ENCODE peak calls at places on chromosomes 11 and 22, in seven cellular contexts. U is iPS-NIHi11; I is left ventricle myocardium inferior; M is AG09319; R is activated CD8-positive, alpha-beta memory T cell treated with anti-CD3 and anti-CD28 coated beads, Interleukin-2, amount 10 ng/mL, durations not matched to agents 7 days and 5 days; K is HuH-7.5; Q is activated gamma-delta T cell. F is an unnamed sample.

GRCh38 chr11:19432370-19433163 is 191.8 kb upstream of the E2F8 start:
- DNase-seq in U (no peak), I (no peak), M (peak; percentile 76), R (no peak), K (no peak), Q (no peak), F (no peak)

GRCh38 chr22:32644252-32645100 is 157.0 kb upstream of the TIMP3 start:
- DNase-seq in U (no peak), I (peak; percentile 54), M (no peak), R (peak; percentile 56), K (peak; percentile 71), Q (no peak), F (no peak)

GRCh38 chr11:100009728-100010127 is 677.4 kb upstream of the ARHGAP42 start:
- DNase-seq in U (no peak), I (no peak), M (no peak), R (no peak), K (no peak), Q (no peak), F (no peak)

GRCh38 chr11:120068114-120068573 is 69.8 kb downstream of the TRIM29 start:
- DNase-seq in U (no peak), I (no peak), M (no peak), R (no peak), K (no peak), Q (no peak), F (no peak)

GRCh38 chr22:38038890-38039812 is 18.1 kb upstream of the PICK1 start:
- DNase-seq in U (no peak), I (no peak), M (no peak), R (no peak), K (no peak), Q (no peak), F (no peak)

GRCh38 chr11:45024846-45025623 is 74.4 kb upstream of the TP53I11 start:
- DNase-seq in U (no peak), I (no peak), M (no peak), R (no peak), K (no peak), Q (no peak), F (no peak)

GRCh38 chr22:24121938-24122337 is 59.3 kb upstream of the SUSD2 start:
- DNase-seq in U (no peak), I (no peak), M (no peak), R (no peak), K (no peak), Q (no peak), F (no peak)

GRCh38 chr22:49856343-49856742 is 2.7 kb downstream of the ZBED4 start:
- DNase-seq in U (no peak), I (no peak), M (no peak), R (no peak), K (no peak), Q (no peak), F (no peak)

GRCh38 chr11:47967577-47968230 is 12.7 kb upstream of the PTPRJ start:
- DNase-seq in U (no peak), I (no peak), M (no peak), R (no peak), K (no peak), Q (no peak), F (no peak)

GRCh38 chr11:44000731-44001130 is 47.0 kb upstream of the ACCSL start:
- DNase-seq in U (no peak), I (no peak), M (no peak), R (peak; percentile 5), K (no peak), Q (no peak), F (no peak)

GRCh38 chr11:47378836-47379170 is 456 bp upstream of the SPI1 start:
- DNase-seq in U (no peak), I (no peak), M (no peak), R (no peak), K (no peak), Q (no peak), F (no peak)

GRCh38 chr11:105767945-105768344 is 158.1 kb downstream of the GRIA4 start:
- DNase-seq in U (no peak), I (no peak), M (no peak), R (no peak), K (no peak), Q (no peak), F (no peak)

GRCh38 chr11:19290356-19290755 is 49.6 kb upstream of the E2F8 start:
- DNase-seq in U (no peak), I (no peak), M (no peak), R (no peak), K (no peak), Q (no peak), F (no peak)

GRCh38 chr11:32385998-32386397 is 49.3 kb downstream of the WT1 start:
- DNase-seq in U (peak; percentile 71), I (no peak), M (no peak), R (no peak), K (peak; percentile 27), Q (no peak), F (peak; percentile 65)

GRCh38 chr22:44815099-44816070 is 63.0 kb downstream of the ARHGAP8 start:
- DNase-seq in U (peak; percentile 53), I (peak; percentile 9), M (no peak), R (no peak), K (no peak), Q (no peak), F (no peak)

GRCh38 chr11:69662021-69662698 is 13.0 kb downstream of the LTO1 start:
- DNase-seq in U (peak; percentile 65), I (no peak), M (no peak), R (no peak), K (peak; percentile 82), Q (no peak), F (peak; percentile 52)

GRCh38 chr22:17753401-17753989 is 20.8 kb downstream of the BID start:
- DNase-seq in U (no peak), I (no peak), M (no peak), R (no peak), K (no peak), Q (no peak), F (no peak)

GRCh38 chr22:46428602-46429326 is 93.2 kb downstream of the TRMU start:
- DNase-seq in U (no peak), I (no peak), M (no peak), R (no peak), K (no peak), Q (no peak), F (no peak)

GRCh38 chr11:16179668-16180067 is 176.7 kb downstream of the SOX6 start:
- DNase-seq in U (no peak), I (no peak), M (no peak), R (no peak), K (no peak), Q (no peak), F (no peak)

GRCh38 chr22:46777609-46777970 is 15.1 kb downstream of the TBC1D22A start:
- DNase-seq in U (no peak), I (peak; percentile 55), M (no peak), R (no peak), K (no peak), Q (no peak), F (no peak)

GRCh38 chr11:110297726-110298297 is 1.4 kb upstream of the RDX start:
- DNase-seq in U (no peak), I (no peak), M (no peak), R (no peak), K (peak; percentile 59), Q (no peak), F (no peak)

GRCh38 chr22:43118953-43119458 is 8.5 kb downstream of the BIK start:
- DNase-seq in U (no peak), I (no peak), M (no peak), R (no peak), K (no peak), Q (no peak), F (no peak)

GRCh38 chr11:129427376-129427775 is 51.7 kb downstream of the BARX2 start:
- DNase-seq in U (no peak), I (no peak), M (no peak), R (no peak), K (peak; percentile 15), Q (no peak), F (no peak)

GRCh38 chr22:39808087-39808486 is 85.5 kb downstream of the ENTHD1 start:
- DNase-seq in U (peak; percentile 68), I (no peak), M (no peak), R (no peak), K (no peak), Q (no peak), F (peak; percentile 58)

GRCh38 chr22:47283616-47284270 is 521.3 kb downstream of the TBC1D22A start:
- DNase-seq in U (no peak), I (no peak), M (no peak), R (no peak), K (no peak), Q (no peak), F (no peak)

GRCh38 chr11:31808721-31809542 is 2.2 kb downstream of the PAX6 start:
- DNase-seq in U (no peak), I (no peak), M (no peak), R (no peak), K (no peak), Q (no peak), F (peak; percentile 22)

GRCh38 chr11:61489833-61490585 is 18.5 kb upstream of the LRRC10B start:
- DNase-seq in U (peak; percentile 82), I (peak; percentile 40), M (no peak), R (no peak), K (no peak), Q (no peak), F (peak; percentile 70)

F was measured in neural progenitor cell.